ENCODE peak calls at places on chromosomes 4 and X, in five cellular contexts. I is neural crest cell; M is amniotic epithelial cell; S is stimulated activated effector memory CD8-positive, alpha-beta T cell treated with anti-CD3 and anti-CD28 coated beads, Interleukin-12 subunit alpha, Interleukin-12 subunit beta, amount 100 ng/mL, for 72 hours; G is activated T-cell treated with anti-CD3 and anti-CD28 coated beads, Interleukin-2, amount 50 U/mL, for 4 hours. B is an unnamed sample.

GRCh38 chr4:94767446-94767845 is 9.7 kb downstream of the BMPR1B start:
- DNase-seq in M (no peak), S (no peak), G (no peak), I (no peak), B (no peak)

GRCh38 chrX:11890843-11891514 is 132.9 kb downstream of the MSL3 start:
- DNase-seq in M (peak), S (no peak), G (no peak), I (no peak), B (peak)

GRCh38 chr4:165810726-165811125 is 62.3 kb upstream of the TLL1 start:
- DNase-seq in S (no peak), M (peak), I (no peak), G (no peak), B (no peak)

GRCh38 chrX:119425050-119425449 is 25.9 kb downstream of the SLC25A43 start:
- DNase-seq in S (no peak), G (no peak), I (no peak), M (no peak), B (no peak)

GRCh38 chr4:10095296-10095991 is 21.2 kb downstream of the WDR1 start:
- DNase-seq in G (no peak), I (no peak), M (no peak), S (peak), B (no peak)

GRCh38 chr4:82797048-82797590 is 1.5 kb downstream of the SCD5 start:
- DNase-seq in G (no peak), I (no peak), M (no peak), S (no peak), B (no peak)

GRCh38 chr4:1116837-1117236 is 3.5 kb upstream of the RNF212 start:
- DNase-seq in G (no peak), S (no peak), I (no peak), M (peak), B (no peak)

GRCh38 chrX:147962476-147962875 is 18.7 kb upstream of the FMR1NB start:
- DNase-seq in I (no peak), S (no peak), G (no peak), M (peak), B (no peak)

GRCh38 chr4:107213410-107213809 is 177.3 kb upstream of the DKK2 start:
- DNase-seq in I (no peak), M (no peak), G (no peak), S (no peak), B (no peak)

GRCh38 chr4:181475781-181476180 is 767.4 kb upstream of the TENM3 start:
- DNase-seq in G (no peak), M (no peak), I (no peak), S (no peak), B (no peak)

GRCh38 chrX:48474127-48474526 is 1.9 kb upstream of the FTSJ1 start:
- DNase-seq in M (no peak), S (no peak), G (no peak), I (no peak), B (no peak)

GRCh38 chrX:24025741-24026402 is 1.1 kb downstream of the KLHL15 start:
- DNase-seq in I (no peak), M (peak), S (no peak), G (no peak), B (no peak)

GRCh38 chrX:102155806-102156179 is at the start of gene BEX5:
- DNase-seq in M (peak), S (no peak), I (peak), G (peak), B (peak)

GRCh38 chr4:122045533-122045932 is 93.7 kb upstream of the TRPC3 start:
- DNase-seq in S (no peak), I (no peak), G (no peak), M (peak), B (peak)

GRCh38 chrX:151763711-151764110 is 29.2 kb downstream of the CNGA2 start:
- DNase-seq in G (no peak), S (no peak), M (no peak), I (no peak), B (peak)

B was measured in upper lobe of left lung.